ENCODE peak calls at places on chromosomes 12 and 14, in four cellular contexts. T, F, A and Z are unnamed samples. For H3K4me1, the result is how much of the 10 kb centered on the place peaks cover.

GRCh38 chr12:13472690-13473089 is 276.2 kb downstream of the EMP1 start:
- DNase-seq in F (no peak), T (no peak), A (no peak), Z (no peak)

GRCh38 chr14:61502459-61503093 is 181.2 kb downstream of the PRKCH start:
- DNase-seq in T (no peak), F (peak), A (no peak), Z (no peak)

GRCh38 chr12:46918631-46919030 is 92.8 kb upstream of the SLC38A4 start:
- DNase-seq in T (no peak), A (no peak), F (no peak), Z (no peak)

GRCh38 chr14:63717704-63718103 is 10.2 kb downstream of the SGPP1 start:
- DNase-seq in A (no peak), T (peak), F (no peak), Z (no peak)

GRCh38 chr12:121162384-121162783 is 29.7 kb downstream of the P2RX7 start:
- DNase-seq in A (no peak), F (no peak), T (no peak), Z (no peak)

GRCh38 chr12:13090054-13090453 is 13.4 kb downstream of the GSG1 start:
- DNase-seq in F (no peak), A (no peak), T (no peak), Z (no peak)

GRCh38 chr12:57094194-57095160 is 5.6 kb downstream of the NAB2 start:
- DNase-seq in T (no peak), F (no peak), A (no peak), Z (no peak)

GRCh38 chr12:100868487-100868886 is 73.9 kb downstream of the ANO4 start:
- DNase-seq in F (no peak), T (no peak), A (no peak), Z (no peak)

GRCh38 chr14:82313889-82314288 is 780.2 kb upstream of the SEL1L start:
- DNase-seq in A (no peak), T (no peak), F (no peak), Z (no peak)

GRCh38 chr12:123253606-123254459 is 17.8 kb downstream of the CDK2AP1 start:
- DNase-seq in A (no peak), T (no peak), F (no peak), Z (no peak)

GRCh38 chr12:87254371-87255030 is 774.7 kb downstream of the C12orf50 start:
- DNase-seq in T (no peak), A (no peak), F (no peak), Z (no peak)

GRCh38 chr14:21068521-21069387 is 1.4 kb upstream of the ARHGEF40 start:
- DNase-seq in T (peak), A (peak), F (no peak), Z (no peak)

GRCh38 chr14:24401810-24402702 is 3.3 kb downstream of the NYNRIN start:
- DNase-seq in A (no peak), F (no peak), T (no peak), Z (no peak)

GRCh38 chr12:6141048-6141447 is 16.6 kb upstream of the VWF start:
- DNase-seq in T (no peak), A (no peak), F (no peak), Z (no peak)

DNA sequence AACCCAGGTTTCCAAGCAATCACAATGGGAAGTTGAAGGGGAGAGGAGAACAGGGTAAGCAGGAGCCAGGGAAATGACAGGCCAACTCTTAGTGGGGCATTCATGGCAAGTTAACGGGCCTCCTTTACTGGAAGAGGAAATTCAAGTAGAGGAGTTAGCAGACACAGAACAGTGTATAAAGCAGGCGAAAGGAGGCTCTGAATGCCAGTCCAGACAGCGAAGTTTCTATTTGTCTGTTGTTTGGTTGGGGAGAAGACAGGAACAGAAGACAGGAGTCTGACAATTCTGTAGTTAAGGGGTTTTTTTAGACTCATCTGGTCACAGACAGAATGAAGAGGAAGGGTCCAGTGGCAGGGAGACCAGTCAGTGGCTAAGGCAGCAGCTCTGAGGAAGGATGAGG is at the start of gene ACSM4:
- DNase-seq in A (no peak), F (no peak), T (no peak), Z (no peak)
- TF ChIP-seq ZNF274 in A (no peak), F (no peak), T (no peak), Z (no peak)

GRCh38 chr12:68609955-68610434 is 704 bp upstream of the RAP1B start:
- DNase-seq in T (peak), A (no peak), F (no peak), Z (no peak)
- H3K4me1 ChIP-seq in T (under half), A (under half), F (under half), Z (under half)

GRCh38 chr14:75090353-75090752 is 20.9 kb downstream of the ZC2HC1C start:
- DNase-seq in F (no peak), A (no peak), T (no peak), Z (no peak)

GRCh38 chr14:75091251-75091650 is 21.8 kb downstream of the ZC2HC1C start:
- DNase-seq in F (no peak), A (no peak), T (no peak), Z (no peak)

GRCh38 chr14:75092698-75093097 is 23.3 kb downstream of the ZC2HC1C start:
- DNase-seq in A (no peak), F (no peak), T (no peak), Z (no peak)

GRCh38 chr14:75088153-75088552 is 18.7 kb downstream of the ZC2HC1C start:
- DNase-seq in F (no peak), T (no peak), A (no peak), Z (no peak)

GRCh38 chr14:75088566-75089373 is 19.3 kb downstream of the ZC2HC1C start:
- DNase-seq in T (peak), A (peak), F (no peak), Z (peak)
- TF ChIP-seq ZNF274 in T (no peak), A (no peak), F (no peak), Z (no peak)

GRCh38 chr14:92584856-92585255 is 71.3 kb downstream of the RIN3 start:
- DNase-seq in F (no peak), T (no peak), A (no peak), Z (no peak)

GRCh38 chr14:92589213-92589852 is 75.8 kb downstream of the RIN3 start:
- DNase-seq in T (peak), A (peak), F (no peak), Z (no peak)

GRCh38 chr14:92586966-92587365 is 73.4 kb downstream of the RIN3 start:
- DNase-seq in A (no peak), T (no peak), F (no peak), Z (no peak)

GRCh38 chr14:92584221-92584620 is 70.6 kb downstream of the RIN3 start:
- DNase-seq in F (no peak), A (no peak), T (no peak), Z (no peak)

DNA sequence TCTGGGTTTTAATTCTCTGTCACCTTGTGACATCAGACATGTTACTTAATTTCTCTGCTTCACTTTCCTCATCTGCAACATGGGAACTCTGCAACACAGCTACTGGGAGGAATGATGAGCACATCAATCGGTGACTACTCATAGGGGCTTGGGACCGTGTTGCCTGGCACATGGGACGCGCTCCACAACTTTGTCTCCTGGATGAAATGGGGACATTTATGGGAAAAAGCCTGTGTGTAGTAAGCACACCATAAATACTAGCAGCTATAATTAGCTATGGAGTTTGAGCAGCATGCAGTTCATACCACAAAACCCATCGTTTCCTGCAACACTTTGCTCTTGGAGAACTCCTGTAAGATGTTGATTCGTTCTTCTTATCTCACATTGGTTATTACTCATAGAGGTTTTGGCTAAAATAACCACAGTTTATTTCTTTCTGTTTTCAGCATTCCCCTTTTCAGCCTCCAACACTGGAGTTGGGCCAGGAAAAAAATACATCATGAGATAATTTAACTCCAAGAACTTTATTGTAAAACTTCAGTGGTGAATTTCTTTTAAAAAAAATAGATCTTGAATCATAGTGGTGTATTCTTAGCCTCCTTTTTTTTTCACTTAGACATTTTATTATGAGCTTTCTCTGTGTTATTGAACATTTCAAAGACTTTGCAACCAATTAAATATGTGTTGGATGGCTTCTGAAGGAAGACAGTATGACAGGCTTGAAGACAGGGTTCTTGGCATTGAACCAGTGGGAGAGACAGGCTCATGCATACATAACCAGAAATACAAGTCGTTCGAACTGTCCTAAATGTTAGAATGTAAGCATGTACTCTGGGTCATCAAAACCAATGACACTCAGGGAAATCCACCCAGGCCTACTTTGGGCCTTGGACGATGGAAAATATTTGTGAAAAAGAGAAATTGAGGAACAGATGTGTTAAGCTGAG is 72.7 kb downstream of the RIN3 start:
- DNase-seq in T (no peak), F (no peak), A (no peak), Z (no peak)
- H3K4me1 ChIP-seq in T (under half), F (under half), A (under half), Z (under half)

DNA sequence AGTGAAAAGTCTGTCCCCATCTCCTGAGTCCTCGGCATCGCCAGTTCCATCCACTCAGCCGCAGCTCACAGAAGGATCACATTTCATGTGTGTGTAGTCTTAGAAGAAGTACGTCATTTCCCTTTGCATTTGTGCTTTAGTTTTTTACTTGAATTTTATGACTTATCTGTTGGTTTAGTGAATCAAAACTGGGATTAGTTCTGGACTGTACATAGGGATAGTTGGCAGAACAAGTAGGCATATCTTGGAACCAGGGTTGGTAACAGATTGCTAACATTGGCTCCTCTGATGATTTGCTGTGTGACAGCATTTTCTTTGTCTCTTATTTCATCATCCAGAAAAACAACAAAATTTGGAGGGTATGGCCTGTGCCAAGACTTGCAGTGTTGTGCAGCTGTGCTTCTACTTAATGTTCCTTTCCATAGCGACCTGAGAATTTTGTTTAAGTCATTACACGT is 69.6 kb upstream of the AEBP2 start:
- DNase-seq in T (no peak), A (no peak), F (no peak), Z (no peak)
- TF ChIP-seq ZNF274 in T (no peak), A (no peak), F (no peak), Z (no peak)

GRCh38 chr12:109089683-109090082 is 3.6 kb downstream of the ALKBH2 start:
- DNase-seq in A (no peak), T (no peak), F (no peak), Z (no peak)

GRCh38 chr12:109087250-109087649 is 6.0 kb downstream of the ALKBH2 start:
- DNase-seq in A (peak), T (no peak), F (no peak), Z (no peak)

GRCh38 chr12:109092484-109093021 is 719 bp downstream of the ALKBH2 start:
- DNase-seq in F (no peak), T (peak), A (no peak), Z (no peak)

GRCh38 chr12:109085590-109085989 is 7.7 kb downstream of the ALKBH2 start:
- DNase-seq in F (no peak), A (no peak), T (no peak), Z (no peak)

DNA sequence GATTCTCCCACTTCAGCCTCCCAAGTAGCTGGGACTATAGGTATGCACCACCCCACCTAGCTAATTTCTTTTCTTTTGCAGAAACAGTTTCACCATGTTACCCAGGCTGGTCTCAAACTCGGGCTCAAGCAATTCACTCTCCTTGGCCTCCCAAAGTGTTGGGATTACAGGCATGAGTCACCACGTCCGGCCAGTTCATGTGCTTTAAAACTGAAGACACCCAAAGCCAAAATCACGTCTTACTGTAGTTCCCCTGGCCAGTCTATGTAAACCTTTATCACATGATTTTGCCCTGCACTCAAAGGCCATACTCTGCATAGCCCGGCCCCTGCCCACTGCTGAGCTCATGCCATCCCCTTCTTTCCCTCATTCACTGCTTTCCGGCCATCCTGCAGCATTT is 4.5 kb downstream of the ALKBH2 start:
- DNase-seq in F (no peak), A (no peak), T (no peak), Z (no peak)
- H3K4me1 ChIP-seq in F (under half), A (half or more), T (under half), Z (under half)